ENCODE peak calls at places on chromosomes 12 and 14, in five cellular contexts. D is fibroblast of pulmonary artery, J is AG10803, M is tibial artery, F is OCI-LY7. Z is an unnamed sample.
A peak's percentile ranks its signal among the peaks of the same experiment; 100 is the strongest.

GRCh38 chr12:27652174-27652763 is 44.0 kb upstream of the REP15 start:
- DNase-seq in D (peak; percentile 92), J (peak; percentile 80), M (peak; percentile 46), F (peak; percentile 69), Z (peak; percentile 69)

GRCh38 chr12:5220835-5221234 is 177.2 kb downstream of the KCNA5 start:
- DNase-seq in D (no peak), J (peak; percentile 16), M (no peak), F (no peak), Z (no peak)

GRCh38 chr12:19125325-19125724 is 4.2 kb upstream of the PLEKHA5 start:
- DNase-seq in D (peak; percentile 29), J (no peak), M (no peak), F (no peak), Z (no peak)

GRCh38 chr12:62484234-62484633 is 17.6 kb downstream of the MON2 start:
- DNase-seq in D (no peak), J (peak; percentile 63), M (no peak), F (no peak), Z (no peak)

GRCh38 chr14:22131749-22132476 is 457.1 kb downstream of the DAD1 start:
- DNase-seq in D (peak; percentile 3), J (no peak), M (no peak), F (peak; percentile 39), Z (no peak)

GRCh38 chr12:91951571-91951970 is 194.1 kb downstream of the BTG1 start:
- DNase-seq in D (no peak), J (peak; percentile 13), M (no peak), F (no peak), Z (no peak)

GRCh38 chr14:51884086-51884927 is 23.9 kb downstream of the GNG2 start:
- DNase-seq in D (peak; percentile 36), J (peak; percentile 67), M (no peak), F (no peak), Z (no peak)

GRCh38 chr14:73283592-73284379 is 46.5 kb downstream of the PAPLN start:
- DNase-seq in D (peak; percentile 57), J (peak; percentile 26), M (no peak), F (no peak), Z (no peak)

GRCh38 chr12:16184691-16185090 is 92.8 kb downstream of the SLC15A5 start:
- DNase-seq in D (no peak), J (no peak), M (no peak), F (no peak), Z (no peak)

GRCh38 chr14:69692542-69693053 is 74.3 kb upstream of the SRSF5 start:
- DNase-seq in D (no peak), J (no peak), M (no peak), F (no peak), Z (no peak)

GRCh38 chr14:104213301-104214034 is 75.1 kb downstream of the KIF26A start:
- DNase-seq in D (no peak), J (no peak), M (no peak), F (no peak), Z (no peak)

GRCh38 chr14:61568572-61569011 is 126.7 kb upstream of the HIF1A start:
- DNase-seq in D (no peak), J (no peak), M (no peak), F (peak; percentile 98), Z (no peak)
- H3K4me3 ChIP-seq in D (no peak overlapping the region), J (no peak overlapping the region), M (peak overlapping the region; percentile 38), F (peak overlapping the region; percentile 53), Z (no peak overlapping the region)

GRCh38 chr14:61730756-61731373 is 31.4 kb upstream of the SNAPC1 start:
- DNase-seq in D (no peak), J (no peak), M (no peak), F (peak; percentile 46), Z (no peak)
- TF ChIP-seq CTCF in D (peak; percentile 25), J (peak; percentile 40), M (peak; percentile 45), F (peak; percentile 93), Z (no peak)

GRCh38 chr12:20370001-20370381 is 1.7 kb downstream of the PDE3A start:
- DNase-seq in D (peak; percentile 34), J (no peak), M (peak; percentile 46), F (no peak), Z (no peak)
- H3K4me3 ChIP-seq in D (peak overlapping the region; percentile 80), J (peak overlapping the region; percentile 68), M (peak overlapping the region; percentile 71), F (no peak overlapping the region), Z (peak overlapping the region; percentile 21)

DNA sequence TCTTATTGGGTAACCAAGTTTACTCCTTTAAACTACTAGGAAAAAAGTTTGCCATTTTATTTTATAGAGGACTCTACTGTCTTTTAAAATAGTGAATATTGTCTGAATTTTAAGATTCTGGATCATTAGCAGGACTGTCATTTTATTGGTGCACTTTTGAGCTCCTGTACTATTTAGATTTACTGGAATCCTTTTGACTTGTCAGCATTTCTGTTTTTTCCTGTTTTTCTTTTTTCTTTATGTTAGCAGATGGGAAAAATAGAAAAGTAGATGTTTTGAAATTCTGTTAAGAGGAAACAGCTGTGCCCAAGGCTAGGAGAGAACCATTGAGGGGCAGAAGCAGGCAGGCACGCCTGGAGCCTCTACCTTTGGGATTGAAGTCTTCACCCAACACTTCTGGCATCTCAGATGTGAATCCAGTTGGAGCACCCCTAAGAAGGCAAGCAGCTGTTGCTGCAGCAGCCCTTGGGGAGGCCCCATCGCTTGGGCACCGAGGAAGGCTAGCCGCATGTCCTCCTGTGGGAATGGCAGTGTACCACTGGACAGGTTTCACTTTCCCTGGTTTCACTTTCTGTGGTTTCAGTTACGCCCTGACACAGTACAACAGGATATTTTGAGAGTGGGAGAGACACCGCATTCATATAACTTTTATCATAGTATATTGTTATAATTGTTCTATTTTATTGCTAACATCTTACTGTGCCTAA is 11.5 kb downstream of the RIMKLB start:
- DNase-seq in D (no peak), J (peak; percentile 35), M (peak; percentile 26), F (no peak), Z (no peak)
- TF ChIP-seq CTCF in D (no peak), J (no peak), M (no peak), F (no peak), Z (no peak)

DNA sequence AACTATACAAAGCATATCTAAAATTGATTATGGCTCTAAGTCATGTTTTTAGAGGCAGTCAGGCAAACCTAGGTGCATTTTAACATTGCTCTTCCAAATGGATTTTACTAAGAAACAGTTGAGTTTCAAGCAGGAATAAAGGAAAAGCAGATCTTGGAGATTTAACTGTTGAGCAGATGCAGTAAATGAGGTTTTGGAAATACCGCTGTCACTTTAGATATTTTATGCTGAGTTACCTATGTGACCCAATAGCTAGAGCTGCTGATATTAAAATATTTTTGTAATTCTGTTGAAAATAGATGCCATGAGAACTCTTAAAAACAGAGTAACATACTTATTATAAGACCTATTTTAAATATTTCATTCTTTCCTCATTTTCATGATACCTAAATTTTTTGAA is 181.4 kb downstream of the SYT1 start:
- DNase-seq in D (no peak), J (no peak), M (no peak), F (no peak), Z (no peak)
- H3K4me3 ChIP-seq in D (no peak overlapping the region), J (no peak overlapping the region), M (no peak overlapping the region), F (no peak overlapping the region), Z (no peak overlapping the region)

GRCh38 chr14:58599145-58599544 is 38.6 kb upstream of the DACT1 start:
- DNase-seq in D (no peak), J (no peak), M (no peak), F (no peak), Z (no peak)

GRCh38 chr14:58593977-58594376 is 43.8 kb upstream of the DACT1 start:
- DNase-seq in D (no peak), J (no peak), M (no peak), F (no peak), Z (no peak)

GRCh38 chr14:58599707-58600106 is 38.1 kb upstream of the DACT1 start:
- DNase-seq in D (no peak), J (no peak), M (no peak), F (no peak), Z (no peak)

GRCh38 chr14:58598028-58598850 is 39.5 kb upstream of the DACT1 start:
- DNase-seq in D (no peak), J (no peak), M (no peak), F (no peak), Z (no peak)
- TF ChIP-seq CTCF in D (no peak), J (no peak), M (no peak), F (no peak), Z (no peak)

GRCh38 chr12:103839893-103840292 is 1.1 kb downstream of the NT5DC3 start:
- DNase-seq in D (no peak), J (no peak), M (no peak), F (no peak), Z (no peak)

GRCh38 chr12:103840399-103840880 is 594 bp downstream of the NT5DC3 start:
- DNase-seq in D (no peak), J (no peak), M (peak; percentile 37), F (peak; percentile 25), Z (no peak)

GRCh38 chr12:103839103-103839502 is 1.9 kb downstream of the NT5DC3 start:
- DNase-seq in D (no peak), J (no peak), M (no peak), F (no peak), Z (no peak)

GRCh38 chr12:103836345-103836744 is 4.7 kb downstream of the NT5DC3 start:
- DNase-seq in D (no peak), J (no peak), M (no peak), F (no peak), Z (no peak)

DNA sequence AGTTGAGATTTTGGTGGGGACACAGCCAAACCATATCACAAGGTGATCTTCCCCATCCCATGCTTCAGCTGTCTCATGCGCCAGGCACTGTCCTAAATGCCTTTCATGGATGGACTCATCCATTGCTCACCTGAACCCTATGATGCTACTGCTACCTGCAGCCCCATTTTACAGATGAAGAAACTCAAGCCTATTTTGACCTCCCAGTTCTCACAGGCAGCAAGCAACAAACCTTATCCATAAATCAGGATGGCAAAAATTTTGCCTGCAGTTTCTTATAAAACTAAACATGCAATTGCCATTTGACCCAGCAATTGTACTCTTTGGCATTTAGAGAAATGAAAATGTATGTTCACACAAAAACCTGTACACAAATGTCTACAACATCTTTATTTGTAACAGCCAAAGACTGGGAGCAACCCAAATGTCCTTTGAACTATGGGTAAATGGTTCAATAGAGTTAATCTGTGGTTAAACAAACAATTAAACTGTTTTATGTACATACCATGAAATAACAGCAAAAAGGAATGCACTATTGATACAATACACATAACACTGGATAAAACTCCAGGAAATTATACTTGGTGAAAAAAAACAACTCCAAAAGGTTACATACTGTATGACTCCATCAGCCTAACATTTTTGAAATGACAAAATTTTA is 2.6 kb downstream of the NT5DC3 start:
- DNase-seq in D (no peak), J (no peak), M (no peak), F (no peak), Z (no peak)
- H3K4me3 ChIP-seq in D (no peak overlapping the region), J (no peak overlapping the region), M (peak overlapping the region; percentile 87), F (no peak overlapping the region), Z (no peak overlapping the region)

GRCh38 chr14:56247495-56248087 is 129.4 kb downstream of the PELI2 start:
- DNase-seq in D (peak; percentile 41), J (peak; percentile 15), M (no peak), F (peak; percentile 18), Z (no peak)
- TF ChIP-seq CTCF in D (peak; percentile 46), J (peak; percentile 47), M (peak; percentile 9), F (peak; percentile 74), Z (no peak)

DNA sequence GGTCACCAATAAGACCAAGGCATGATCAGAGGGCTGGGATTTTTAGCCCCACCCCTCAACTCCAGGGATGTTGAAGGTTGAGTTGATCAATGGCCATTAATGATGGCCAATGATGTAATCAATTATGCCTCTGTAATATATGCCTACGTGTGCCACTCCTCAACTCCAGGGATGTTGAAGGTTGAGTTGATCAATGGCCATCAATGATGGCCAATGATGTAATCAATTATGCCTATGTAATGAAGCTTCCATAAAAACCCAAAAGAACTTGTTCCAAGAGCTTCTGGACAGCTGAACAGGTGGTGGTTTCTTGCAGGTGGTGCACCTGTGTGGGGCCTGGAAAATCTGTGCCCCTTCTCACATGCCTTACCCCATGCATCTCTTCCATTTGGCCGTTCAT is 33.2 kb downstream of the KLRG1 start:
- DNase-seq in D (no peak), J (no peak), M (no peak), F (no peak), Z (no peak)
- H3K4me3 ChIP-seq in D (no peak overlapping the region), J (no peak overlapping the region), M (no peak overlapping the region), F (no peak overlapping the region), Z (no peak overlapping the region)